ENCODE peak calls at places on chromosome 11, in six cellular contexts. J is GM23338, Q is lower leg skin, H is GM13977, Z is adrenal gland, L is fibroblast of the aortic adventitia. I is an unnamed sample.

GRCh38 chr11:133509924-133510697 is 22.2 kb downstream of the OPCML start:
- DNase-seq in J (peak), Q (no peak), H (no peak), Z (no peak), L (no peak), I (no peak)

GRCh38 chr11:96397863-96398262 is 8.1 kb downstream of the JRKL start:
- DNase-seq in J (no peak), Q (no peak), H (no peak), Z (no peak), L (no peak), I (no peak)

GRCh38 chr11:43989162-43989961 is 46.9 kb downstream of the C11orf96 start:
- DNase-seq in J (peak), Q (peak), H (no peak), Z (peak), L (peak), I (no peak)

GRCh38 chr11:121578216-121579063 is 125.7 kb upstream of the SORL1-AS1 start:
- DNase-seq in J (no peak), Q (no peak), H (no peak), Z (no peak), L (no peak), I (no peak)

GRCh38 chr11:119584193-119585037 is 144.6 kb downstream of the NECTIN1 start:
- DNase-seq in J (peak), Q (peak), H (no peak), Z (peak), L (peak), I (no peak)

GRCh38 chr11:110075087-110075821 is 17.9 kb upstream of the ZC3H12C start:
- DNase-seq in J (no peak), Q (no peak), H (no peak), Z (no peak), L (peak), I (no peak)

GRCh38 chr11:111259871-111260270 is 14.3 kb downstream of the POU2AF2 start:
- DNase-seq in J (no peak), Q (no peak), H (no peak), Z (no peak), L (no peak), I (peak)

GRCh38 chr11:119347242-119347641 is 737 bp upstream of the MFRP start:
- DNase-seq in J (no peak), Q (no peak), H (no peak), Z (no peak), L (peak), I (peak)

GRCh38 chr11:28400236-28401100 is 292.3 kb downstream of the METTL15 start:
- DNase-seq in J (no peak), Q (no peak), H (no peak), Z (no peak), L (peak), I (peak)

GRCh38 chr11:134911514-134912180 is 499.6 kb upstream of the B3GAT1 start:
- DNase-seq in J (no peak), Q (peak), H (no peak), Z (no peak), L (no peak), I (no peak)

GRCh38 chr11:122180435-122180834 is 64.4 kb upstream of the BLID start:
- DNase-seq in J (no peak), Q (no peak), H (no peak), Z (no peak), L (peak), I (peak)

GRCh38 chr11:84437129-84438123 is 1151.3 kb upstream of the CCDC90B start:
- DNase-seq in J (peak), Q (no peak), H (peak), Z (peak), L (peak), I (no peak)

GRCh38 chr11:19628018-19628417 is 84.6 kb upstream of the NAV2 start:
- DNase-seq in J (no peak), Q (peak), H (no peak), Z (peak), L (peak), I (peak)

GRCh38 chr11:36142439-36142838 is 146.8 kb downstream of the COMMD9 start:
- DNase-seq in J (peak), Q (peak), H (no peak), Z (no peak), L (no peak), I (no peak)

GRCh38 chr11:30889116-30889765 is 303.1 kb upstream of the MPPED2 start:
- DNase-seq in J (no peak), Q (no peak), H (no peak), Z (no peak), L (no peak), I (no peak)

GRCh38 chr11:70126494-70126893 is 48.4 kb downstream of the ANO1 start:
- DNase-seq in J (no peak), Q (no peak), H (no peak), Z (no peak), L (no peak), I (no peak)

GRCh38 chr11:70128435-70128906 is 50.4 kb downstream of the ANO1 start:
- DNase-seq in J (peak), Q (no peak), H (no peak), Z (no peak), L (no peak), I (no peak)

GRCh38 chr11:70129051-70129592 is 51.0 kb downstream of the ANO1 start:
- DNase-seq in J (no peak), Q (no peak), H (no peak), Z (no peak), L (no peak), I (no peak)

GRCh38 chr11:70130636-70131035 is 52.5 kb downstream of the ANO1 start:
- DNase-seq in J (no peak), Q (no peak), H (no peak), Z (no peak), L (no peak), I (no peak)

GRCh38 chr11:70127653-70128434 is 49.7 kb downstream of the ANO1 start:
- DNase-seq in J (no peak), Q (no peak), H (no peak), Z (no peak), L (peak), I (no peak)
- TF ChIP-seq CTCF in J (no peak), Q (no peak), H (no peak), Z (no peak), L (no peak), I (no peak)

GRCh38 chr11:76443254-76443935 is 1.4 kb upstream of the EMSY start:
- DNase-seq in J (no peak), Q (no peak), H (no peak), Z (no peak), L (no peak), I (no peak)

GRCh38 chr11:76444384-76445121 is at the start of gene EMSY:
- DNase-seq in J (peak), Q (peak), H (peak), Z (peak), L (peak), I (peak)

GRCh38 chr11:76444065-76444383 is 794 bp upstream of the EMSY start:
- DNase-seq in J (no peak), Q (no peak), H (no peak), Z (no peak), L (no peak), I (no peak)

GRCh38 chr11:76448506-76448905 is 3.7 kb downstream of the EMSY start:
- DNase-seq in J (peak), Q (no peak), H (no peak), Z (no peak), L (no peak), I (no peak)

DNA sequence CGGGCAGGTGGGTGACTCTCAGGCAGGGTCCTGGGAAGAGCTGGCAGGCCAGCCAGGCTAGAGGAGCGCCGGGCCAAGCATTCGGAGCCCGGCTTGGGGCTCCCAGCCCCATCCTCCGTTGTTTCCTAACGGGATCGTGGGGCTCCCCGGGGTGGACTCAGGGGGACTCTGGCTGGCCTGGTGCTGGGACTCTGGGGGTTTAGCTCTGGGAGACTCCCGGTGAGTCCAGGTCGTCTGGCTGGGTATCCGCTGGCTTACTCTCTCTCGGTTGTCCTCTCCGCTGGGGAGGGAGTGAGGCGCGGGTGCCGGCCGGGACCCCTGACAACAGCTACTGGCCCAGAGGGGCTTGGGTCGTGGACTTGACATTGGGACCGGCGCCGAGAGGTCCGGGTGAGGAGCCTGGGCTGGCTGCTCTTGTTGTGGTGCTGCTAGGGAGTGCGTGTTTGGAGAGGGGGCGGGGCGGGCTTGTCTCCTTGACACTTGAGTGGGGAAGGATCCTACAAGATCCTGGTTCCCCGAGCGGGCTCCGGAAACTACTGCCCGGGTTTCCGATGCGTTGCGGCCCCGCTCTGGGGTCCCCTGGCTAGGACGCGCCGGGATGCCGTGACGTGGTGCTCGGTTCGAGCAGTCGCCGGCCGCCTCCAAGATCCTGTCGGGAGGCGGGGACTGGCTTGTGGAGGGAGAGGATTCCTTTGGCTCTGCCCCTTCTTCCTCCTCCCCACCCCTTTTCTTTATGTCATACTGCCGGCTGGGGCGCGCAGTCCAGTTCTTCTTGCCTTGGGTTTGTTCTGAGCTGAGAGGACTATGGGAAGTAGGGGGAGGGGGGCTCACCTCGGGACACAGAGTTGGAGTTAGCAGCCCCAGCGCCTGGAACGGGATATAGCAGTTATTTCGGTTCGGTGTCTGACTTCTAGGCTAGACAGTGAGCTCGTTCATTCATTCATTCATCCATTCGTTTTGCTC is 585 bp downstream of the EMSY start:
- DNase-seq in J (peak), Q (peak), H (peak), Z (peak), L (peak), I (peak)
- TF ChIP-seq CTCF in J (no peak), Q (no peak), H (no peak), Z (no peak), L (peak), I (peak)

GRCh38 chr11:20631525-20632168 is 32.2 kb downstream of the SLC6A5 start:
- DNase-seq in J (no peak), Q (peak), H (no peak), Z (no peak), L (no peak), I (no peak)

GRCh38 chr11:20634781-20635180 is 34.6 kb upstream of the NELL1 start:
- DNase-seq in J (no peak), Q (no peak), H (no peak), Z (no peak), L (no peak), I (no peak)

GRCh38 chr11:20638074-20638473 is 31.3 kb upstream of the NELL1 start:
- DNase-seq in J (no peak), Q (no peak), H (no peak), Z (no peak), L (no peak), I (no peak)

GRCh38 chr11:20632169-20632532 is 32.7 kb downstream of the SLC6A5 start:
- DNase-seq in J (no peak), Q (no peak), H (no peak), Z (no peak), L (no peak), I (no peak)

DNA sequence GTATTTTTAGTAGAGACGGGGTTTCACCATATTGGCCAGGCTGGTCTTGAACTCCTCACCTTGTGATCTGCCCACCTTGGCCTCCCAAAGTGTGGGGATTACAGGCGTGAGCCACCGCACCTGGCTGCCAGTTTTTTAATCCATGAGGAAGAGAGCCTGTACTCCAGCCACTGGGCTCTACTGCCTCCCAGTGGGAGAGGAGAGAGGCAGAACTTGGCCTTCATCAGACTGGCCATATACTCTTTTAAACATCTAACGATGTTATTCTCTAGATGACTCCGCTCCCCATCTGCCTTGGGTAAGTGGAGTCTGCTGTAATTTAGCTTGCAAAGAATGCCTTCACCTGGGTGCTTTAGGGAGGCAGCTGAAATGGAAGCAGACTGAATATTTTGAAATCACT is 34.6 kb downstream of the SLC6A5 start:
- DNase-seq in J (peak), Q (peak), H (no peak), Z (no peak), L (no peak), I (no peak)
- TF ChIP-seq CTCF in J (peak), Q (no peak), H (no peak), Z (no peak), L (no peak), I (no peak)

DNA sequence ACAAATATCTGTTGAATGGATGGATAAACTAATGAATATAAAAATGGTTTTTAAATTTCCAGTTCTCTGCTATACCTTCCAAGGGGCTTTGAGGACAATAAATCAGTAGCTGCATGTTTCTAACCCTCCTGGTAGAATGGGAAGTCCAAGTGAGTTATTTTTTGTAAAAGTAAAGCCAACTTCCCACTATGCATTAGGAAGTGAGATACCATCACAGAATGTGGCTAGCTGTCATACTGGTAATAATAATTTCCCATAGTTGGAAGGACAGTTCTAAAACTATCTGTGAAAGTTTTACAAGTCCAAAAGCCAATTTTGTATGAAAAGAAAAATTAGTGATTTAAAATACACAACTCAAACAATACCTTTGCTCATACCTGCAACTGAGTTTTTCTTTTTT is 50.0 kb downstream of the TMEM123 start:
- DNase-seq in J (no peak), Q (no peak), H (no peak), Z (no peak), L (no peak), I (no peak)
- TF ChIP-seq CTCF in J (no peak), Q (no peak), H (no peak), Z (no peak), L (no peak), I (no peak)

GRCh38 chr11:61891331-61892084 is at the start of gene FADS3:
- DNase-seq in J (peak), Q (peak), H (peak), Z (peak), L (peak), I (peak)
- TF ChIP-seq CTCF in J (no peak), Q (no peak), H (no peak), Z (peak), L (no peak), I (no peak)

DNA sequence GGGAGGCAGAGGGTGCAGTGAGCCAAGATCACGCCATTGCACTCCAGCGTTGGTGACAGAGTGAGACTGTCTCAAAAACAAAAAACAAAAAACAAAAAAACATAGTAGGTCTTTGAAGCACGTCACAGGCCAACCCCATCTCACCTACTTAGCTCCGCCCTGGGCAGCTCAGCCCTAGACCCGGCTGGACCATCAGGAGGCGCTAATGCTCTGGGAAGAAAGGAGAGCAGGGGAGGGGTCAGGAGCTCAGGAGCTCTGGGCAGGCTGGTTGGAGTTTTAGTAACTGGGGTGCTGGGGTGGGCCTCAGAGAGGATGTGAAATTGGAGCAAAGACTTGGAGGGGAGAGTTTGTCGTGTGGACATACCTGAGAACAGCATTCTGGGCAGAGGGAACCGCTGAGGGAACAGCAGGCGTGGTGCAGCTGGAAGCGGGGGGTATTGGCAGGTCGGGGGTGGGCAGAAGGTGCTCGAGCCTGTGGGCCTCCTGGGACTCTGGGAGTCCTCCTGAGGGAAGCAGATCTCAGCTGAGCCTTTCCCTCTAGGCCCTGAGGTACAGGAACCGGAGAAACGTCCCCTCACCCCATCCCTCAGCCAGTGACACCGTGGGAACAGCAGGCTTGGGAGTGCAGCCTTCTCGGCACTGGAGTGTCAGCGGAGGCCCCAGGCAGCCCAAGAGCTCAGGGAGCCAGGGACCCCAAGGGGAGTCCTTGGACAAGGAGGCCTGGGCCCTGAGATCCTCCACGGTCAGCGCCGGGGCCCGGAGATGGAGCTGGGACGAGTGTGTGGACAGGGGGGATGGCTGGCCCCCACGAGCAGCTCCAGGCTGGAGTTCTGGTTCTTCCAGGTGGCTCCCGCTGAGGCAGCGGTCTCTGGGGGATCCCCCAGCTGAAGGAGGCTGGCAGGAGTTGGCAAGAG is 2.2 kb upstream of the RPS6KA4 start:
- DNase-seq in J (peak), Q (no peak), H (no peak), Z (no peak), L (peak), I (peak)
- TF ChIP-seq CTCF in J (peak), Q (no peak), H (peak), Z (no peak), L (peak), I (peak)

DNA sequence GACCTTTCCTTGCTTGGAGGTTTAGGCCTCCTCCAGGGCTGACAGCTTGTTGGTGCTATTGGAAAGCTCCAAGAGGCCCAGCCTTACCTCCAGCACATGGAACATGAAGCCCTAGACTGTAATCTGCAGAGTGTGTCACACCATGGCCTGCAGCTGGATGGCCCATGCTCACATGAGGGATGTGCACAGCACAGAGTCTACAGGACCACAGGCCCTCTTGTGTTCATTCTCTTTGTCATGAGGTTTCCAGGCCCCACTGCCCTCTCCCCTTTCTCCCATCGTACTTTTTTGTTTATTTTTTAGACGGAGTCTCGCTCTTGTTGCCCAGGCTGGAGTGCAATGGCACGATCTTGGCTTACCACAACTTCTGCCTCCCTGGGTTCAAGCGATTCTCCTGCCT is 10.0 kb downstream of the FADS1 start:
- DNase-seq in J (no peak), Q (no peak), H (no peak), Z (no peak), L (no peak), I (no peak)
- TF ChIP-seq CTCF in J (no peak), Q (no peak), H (no peak), Z (no peak), L (no peak), I (no peak)

GRCh38 chr11:7536102-7536501 is 22.3 kb downstream of the PPFIBP2 start:
- DNase-seq in J (peak), Q (peak), H (no peak), Z (no peak), L (no peak), I (no peak)
- TF ChIP-seq CTCF in J (peak), Q (no peak), H (peak), Z (no peak), L (no peak), I (peak)

I was measured in HFFc6.